ENCODE peak calls at places on chromosome 17, in five cellular contexts. D is IMR-90, R is HepG2, E is H1, Q is K562. N is an unnamed sample.

GRCh38 chr17:71970312-71970711 is 150.5 kb upstream of the SOX9 start:
- DNase-seq in R (no peak), D (peak; percentile 64), E (no peak), Q (no peak), N (peak; percentile 15)

GRCh38 chr17:40075216-40076100 is 12.7 kb downstream of the THRA start:
- DNase-seq in Q (peak; percentile 71), D (peak; percentile 48), E (peak; percentile 92), R (peak; percentile 71), N (no peak)

GRCh38 chr17:48960834-48961515 is 7.4 kb downstream of the GIP start:
- DNase-seq in D (no peak), E (peak; percentile 65), Q (peak; percentile 35), R (peak; percentile 73), N (peak; percentile 69)

GRCh38 chr17:40469805-40470675 is 26.8 kb downstream of the IGFBP4 start:
- DNase-seq in E (no peak), D (no peak), Q (no peak), R (no peak), N (no peak)

GRCh38 chr17:37168731-37169353 is 206.9 kb upstream of the C17orf78 start:
- DNase-seq in E (no peak), R (peak; percentile 7), D (no peak), Q (peak; percentile 16), N (no peak)

GRCh38 chr17:31695456-31696090 is 163.5 kb downstream of the COPRS start:
- DNase-seq in D (peak; percentile 50), R (no peak), E (no peak), Q (no peak), N (no peak)

GRCh38 chr17:60165223-60165622 is 15.4 kb downstream of the CA4 start:
- DNase-seq in E (no peak), R (no peak), Q (no peak), D (no peak), N (peak; percentile 2)

GRCh38 chr17:69093279-69093789 is 32.6 kb upstream of the ABCA9 start:
- DNase-seq in Q (peak; percentile 36), D (no peak), R (no peak), E (no peak), N (no peak)

GRCh38 chr17:17535957-17536356 is 39.8 kb upstream of the RASD1 start:
- DNase-seq in Q (no peak), D (peak; percentile 39), E (no peak), R (no peak), N (peak; percentile 80)

GRCh38 chr17:68775338-68775737 is 174.2 kb upstream of the FAM20A start:
- DNase-seq in D (no peak), E (no peak), Q (no peak), R (no peak), N (no peak)

GRCh38 chr17:59893617-59894100 is 738 bp downstream of the RPS6KB1 start:
- DNase-seq in Q (peak; percentile 27), R (peak; percentile 39), D (peak; percentile 8), E (no peak), N (peak; percentile 48)

GRCh38 chr17:39928868-39929651 is 1.5 kb downstream of the LRRC3C start:
- DNase-seq in R (no peak), E (no peak), D (peak; percentile 96), Q (no peak), N (peak; percentile 62)

GRCh38 chr17:75697651-75698291 is 23.5 kb upstream of the ITGB4 start:
- DNase-seq in D (no peak), Q (no peak), E (no peak), R (peak; percentile 68), N (no peak)

GRCh38 chr17:75096082-75096625 is 8.4 kb downstream of the SLC16A5 start:
- DNase-seq in D (peak; percentile 69), Q (peak; percentile 87), E (no peak), R (peak; percentile 91), N (peak; percentile 90)

GRCh38 chr17:32161506-32162365 is 19.4 kb downstream of the RHOT1 start:
- DNase-seq in E (no peak), R (no peak), Q (no peak), D (peak; percentile 93), N (no peak)

GRCh38 chr17:6269474-6269873 is 165.4 kb downstream of the AIPL1 start:
- DNase-seq in D (peak; percentile 28), Q (peak; percentile 20), E (peak; percentile 80), R (no peak), N (peak; percentile 47)

GRCh38 chr17:14201595-14201994 is 35.1 kb downstream of the CDRT15 start:
- DNase-seq in E (no peak), R (no peak), D (no peak), Q (no peak), N (no peak)

GRCh38 chr17:57874434-57875108 is 24.7 kb upstream of the MRPS23 start:
- DNase-seq in R (no peak), D (peak; percentile 95), Q (no peak), E (peak; percentile 83), N (no peak)

GRCh38 chr17:64073771-64074703 is 53.6 kb upstream of the ICAM2 start:
- DNase-seq in R (no peak), D (no peak), Q (no peak), E (no peak), N (no peak)

GRCh38 chr17:43363926-43364285 is 34.9 kb upstream of the ARL4D start:
- DNase-seq in D (no peak), Q (no peak), E (no peak), R (no peak), N (no peak)

GRCh38 chr17:32813021-32813420 is 63.9 kb downstream of the MYO1D start:
- DNase-seq in E (no peak), Q (no peak), R (no peak), D (no peak), N (no peak)

GRCh38 chr17:62650587-62650986 is 23.1 kb downstream of the MRC2 start:
- DNase-seq in D (no peak), E (no peak), R (no peak), Q (no peak), N (no peak)

GRCh38 chr17:50605434-50605833 is 29.2 kb upstream of the ABCC3 start:
- DNase-seq in R (no peak), Q (no peak), E (no peak), D (no peak), N (no peak)

GRCh38 chr17:50601789-50602375 is 32.8 kb upstream of the ABCC3 start:
- DNase-seq in E (no peak), R (no peak), Q (no peak), D (no peak), N (no peak)

GRCh38 chr17:50603340-50603739 is 31.3 kb upstream of the ABCC3 start:
- DNase-seq in Q (peak; percentile 66), E (no peak), D (no peak), R (peak; percentile 35), N (peak; percentile 37)

GRCh38 chr17:50602514-50603235 is 32.0 kb upstream of the ABCC3 start:
- DNase-seq in D (no peak), R (no peak), Q (no peak), E (no peak), N (no peak)

DNA sequence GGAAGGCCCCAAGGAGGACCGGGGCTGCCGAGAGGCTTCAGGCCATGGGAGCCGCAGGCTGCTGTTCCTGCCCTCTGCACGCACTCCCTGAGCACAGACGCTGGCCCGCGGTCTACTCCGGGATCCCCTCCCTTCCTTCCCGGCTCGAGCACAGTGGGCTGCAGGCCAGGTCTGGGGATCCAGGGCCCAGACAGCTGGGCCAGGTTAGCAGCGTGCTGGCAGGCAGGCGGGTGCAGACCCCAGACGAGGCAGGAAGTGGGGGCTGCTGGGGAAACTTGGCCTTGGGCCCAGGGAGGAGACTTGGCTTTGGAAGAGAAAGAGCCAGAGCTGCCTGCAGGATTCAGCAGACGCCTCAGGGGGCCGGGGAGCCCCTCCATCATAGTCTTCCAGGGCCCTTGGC is 30.2 kb upstream of the ABCC3 start:
- DNase-seq in D (peak; percentile 28), E (no peak), R (no peak), Q (no peak), N (no peak)
- TF ChIP-seq MAFK in D (no peak), E (no peak), R (no peak), Q (no peak), N (no peak)

DNA sequence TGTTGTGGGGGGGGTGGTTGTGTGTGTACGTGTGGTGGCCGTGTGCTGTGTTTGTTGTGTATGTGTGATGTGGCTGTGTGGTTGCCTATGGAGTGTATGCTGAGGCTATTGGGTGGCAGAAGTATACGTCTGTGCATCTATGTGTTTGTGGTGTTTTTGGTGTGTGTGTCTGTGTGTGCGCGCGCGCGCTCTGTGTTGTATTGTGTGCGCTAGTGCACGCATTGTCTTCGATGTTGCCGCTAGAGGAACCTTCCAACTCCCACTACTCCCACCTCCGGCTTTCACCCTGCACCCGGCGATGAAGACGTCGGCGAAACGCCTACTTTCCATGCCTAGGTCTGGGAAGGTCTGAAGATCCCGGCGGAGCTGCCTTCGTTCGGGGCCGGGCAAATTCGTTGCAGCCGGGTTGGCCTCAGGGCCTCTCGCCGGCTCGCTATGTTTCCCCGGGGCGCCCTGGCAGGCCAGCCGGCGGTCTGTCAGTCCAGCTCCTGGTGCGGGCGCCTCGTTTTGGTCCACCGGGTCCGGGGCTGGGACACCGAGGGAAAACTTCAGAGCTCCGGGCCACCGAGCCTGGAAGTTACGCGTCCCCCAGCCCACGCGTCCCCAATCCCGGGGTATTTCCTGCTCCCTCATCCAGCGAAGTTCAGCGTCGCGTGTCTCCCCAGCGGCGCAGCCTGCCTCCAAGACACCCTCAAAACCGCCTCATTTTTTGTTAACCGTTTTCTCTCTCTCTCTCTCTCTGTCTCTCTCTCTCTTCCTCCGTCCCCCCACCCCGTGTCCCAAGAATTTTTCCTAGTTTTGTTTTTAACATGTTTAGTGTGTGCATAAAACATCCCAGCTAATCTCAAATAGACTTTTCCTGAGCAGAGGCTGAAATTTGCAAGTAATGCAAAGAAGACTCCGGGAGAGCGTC is 5.1 kb upstream of the DLX4 start:
- DNase-seq in D (no peak), E (peak; percentile 79), R (no peak), Q (no peak), N (no peak)
- TF ChIP-seq MAFK in D (no peak), E (no peak), R (no peak), Q (no peak), N (no peak)

DNA sequence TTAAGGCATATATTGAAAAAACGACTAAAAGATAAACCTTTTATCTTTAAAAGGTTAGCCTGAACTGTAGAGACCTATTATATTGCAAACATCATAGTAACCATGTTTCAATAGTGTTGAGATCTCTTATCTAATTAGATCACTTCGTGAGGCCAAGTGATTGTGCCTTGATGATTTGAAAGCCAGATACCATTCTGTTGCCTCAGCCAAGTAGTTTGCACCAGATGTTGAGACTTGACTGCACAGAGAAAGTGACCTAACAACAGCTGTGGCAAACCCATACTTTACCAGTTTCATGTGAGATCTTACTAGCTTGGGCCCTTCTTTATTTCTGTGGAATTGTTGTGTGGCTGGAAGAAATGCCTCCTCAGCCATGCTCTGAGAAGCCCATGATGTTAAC is 717.3 kb downstream of the KCNJ2 start:
- DNase-seq in E (no peak), Q (no peak), D (no peak), R (no peak), N (no peak)
- TF ChIP-seq MAFK in E (no peak), Q (no peak), D (no peak), R (no peak), N (no peak)

DNA sequence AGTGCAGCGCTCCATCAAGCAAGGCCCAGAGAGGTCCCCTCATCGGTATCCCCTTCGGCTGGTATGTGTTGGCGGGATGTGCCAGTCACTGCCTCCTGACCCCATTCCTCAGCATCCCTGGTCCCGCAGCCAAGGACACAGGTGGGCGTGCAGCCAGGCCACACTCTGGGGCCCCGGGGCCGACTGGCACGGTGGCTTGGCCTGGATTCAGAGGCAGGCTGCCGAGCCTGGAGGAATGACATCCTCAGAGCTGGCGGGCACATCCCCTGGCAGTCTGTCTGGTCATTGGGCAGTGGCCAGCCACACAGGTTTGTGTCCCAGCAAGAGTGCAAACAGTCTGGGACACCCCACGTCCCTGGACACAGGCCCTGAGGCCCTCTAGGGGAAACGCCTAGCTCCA is 111.1 kb downstream of the SDK2 start:
- DNase-seq in R (no peak), Q (no peak), E (no peak), D (no peak), N (no peak)
- TF ChIP-seq MAFK in R (no peak), Q (no peak), E (no peak), D (no peak), N (no peak)